ENCODE peak calls at places on chromosomes 16 and 17, in seven cellular contexts. J is GM12892, P is HepG2, V is SK-N-SH, Z is H1, K is GM12878, T is K562. O is an unnamed sample.

GRCh38 chr17:66948061-66948750 is 16.3 kb upstream of the CACNG4 start:
- DNase-seq in J (no peak), P (no peak), V (peak), Z (no peak), K (no peak), T (no peak), O (no peak)

GRCh38 chr16:75054556-75054947 is 55.7 kb downstream of the ZNRF1 start:
- DNase-seq in J (no peak), P (no peak), V (no peak), Z (no peak), K (no peak), T (no peak), O (no peak)

GRCh38 chr17:32610943-32611342 is 124.2 kb downstream of the CDK5R1 start:
- DNase-seq in J (no peak), P (no peak), V (no peak), Z (no peak), K (no peak), T (no peak), O (no peak)

GRCh38 chr17:31310877-31311276 is 3.0 kb downstream of the EVI2B start:
- DNase-seq in J (no peak), P (no peak), V (no peak), Z (no peak), K (no peak), T (no peak), O (no peak)

GRCh38 chr16:29030086-29030840 is 45.4 kb downstream of the LAT start:
- DNase-seq in J (no peak), P (no peak), V (no peak), Z (no peak), K (no peak), T (no peak), O (no peak)

GRCh38 chr17:67157732-67158639 is 87.0 kb downstream of the HELZ start:
- DNase-seq in J (no peak), P (peak), V (peak), Z (no peak), K (peak), T (peak), O (no peak)

GRCh38 chr17:35892091-35892637 is 12.0 kb upstream of the CCL5 start:
- DNase-seq in J (no peak), P (no peak), V (no peak), Z (no peak), K (no peak), T (no peak), O (no peak)

GRCh38 chr17:18161226-18162094 is 22.2 kb upstream of the ALKBH5 start:
- DNase-seq in J (peak), P (no peak), V (no peak), Z (no peak), K (peak), T (peak), O (peak)

GRCh38 chr17:8152981-8153549 is 861 bp upstream of the PER1 start:
- DNase-seq in J (no peak), P (no peak), V (no peak), Z (no peak), K (no peak), T (peak), O (no peak)

GRCh38 chr16:10078541-10078949 is 103.7 kb downstream of the GRIN2A start:
- DNase-seq in J (no peak), P (peak), V (peak), Z (peak), K (no peak), T (no peak), O (no peak)

GRCh38 chr17:80018917-80019651 is 16.6 kb downstream of the TBC1D16 start:
- DNase-seq in J (no peak), P (peak), V (peak), Z (no peak), K (no peak), T (no peak), O (no peak)

GRCh38 chr16:23510154-23510914 is at the start of gene GGA2:
- DNase-seq in J (peak), P (peak), V (peak), Z (no peak), K (no peak), T (peak), O (peak)

GRCh38 chr17:55140751-55141150 is 124.0 kb upstream of the HLF start:
- DNase-seq in J (no peak), P (no peak), V (no peak), Z (no peak), K (no peak), T (no peak), O (no peak)

GRCh38 chr17:18277076-18277475 is 16.6 kb downstream of the MIEF2 start:
- DNase-seq in J (no peak), P (no peak), V (no peak), Z (no peak), K (no peak), T (no peak), O (no peak)

GRCh38 chr17:78247304-78247703 is 15.9 kb downstream of the TMEM235 start:
- DNase-seq in J (no peak), P (no peak), V (no peak), Z (no peak), K (no peak), T (no peak), O (no peak)

GRCh38 chr16:81700780-81701165 is 78.3 kb upstream of the PLCG2 start:
- DNase-seq in J (no peak), P (no peak), V (no peak), Z (no peak), K (no peak), T (no peak), O (no peak)

GRCh38 chr17:6713130-6713917 is at the start of gene SLC13A5:
- DNase-seq in J (no peak), P (peak), V (peak), Z (peak), K (no peak), T (peak), O (peak)

GRCh38 chr17:47970725-47971511 is at the start of gene CDK5RAP3:
- DNase-seq in J (peak), P (peak), V (peak), Z (peak), K (peak), T (peak), O (peak)

GRCh38 chr17:45394913-45395568 is 37.6 kb downstream of the ARHGAP27 start:
- DNase-seq in J (peak), P (peak), V (peak), Z (peak), K (no peak), T (peak), O (peak)

GRCh38 chr16:84054916-84055315 is 12.3 kb upstream of the SLC38A8 start:
- DNase-seq in J (no peak), P (no peak), V (no peak), Z (no peak), K (no peak), T (no peak), O (no peak)

GRCh38 chr16:84617068-84617630 is 729 bp downstream of the COTL1 start:
- DNase-seq in J (peak), P (no peak), V (peak), Z (no peak), K (no peak), T (peak), O (no peak)

GRCh38 chr17:50350733-50351132 is 4.8 kb downstream of the XYLT2 start:
- DNase-seq in J (no peak), P (no peak), V (no peak), Z (no peak), K (no peak), T (no peak), O (no peak)

GRCh38 chr17:27810211-27810901 is 10.0 kb upstream of the NOS2 start:
- DNase-seq in J (peak), P (no peak), V (no peak), Z (no peak), K (peak), T (no peak), O (peak)

GRCh38 chr16:14496786-14497185 is 133.3 kb downstream of the PARN start:
- DNase-seq in J (no peak), P (no peak), V (no peak), Z (no peak), K (no peak), T (no peak), O (no peak)

GRCh38 chr16:58882292-58882691 is 148.2 kb upstream of the GOT2 start:
- DNase-seq in J (peak), P (no peak), V (no peak), Z (no peak), K (peak), T (no peak), O (peak)

GRCh38 chr17:71234349-71234748 is 886.5 kb upstream of the SOX9 start:
- DNase-seq in J (no peak), P (no peak), V (no peak), Z (no peak), K (no peak), T (no peak), O (no peak)

GRCh38 chr16:50067290-50067853 is 1.6 kb downstream of the HEATR3 start:
- DNase-seq in J (no peak), P (peak), V (peak), Z (no peak), K (no peak), T (peak), O (peak)

GRCh38 chr16:15847621-15848175 is 9.1 kb downstream of the MYH11 start:
- DNase-seq in J (no peak), P (no peak), V (no peak), Z (no peak), K (no peak), T (no peak), O (no peak)

GRCh38 chr17:81950501-81950900 is 3.5 kb upstream of the MYADML2 start:
- DNase-seq in J (no peak), P (no peak), V (no peak), Z (no peak), K (no peak), T (no peak), O (no peak)

GRCh38 chr17:81944858-81945257 is 2.2 kb downstream of the MYADML2 start:
- DNase-seq in J (no peak), P (no peak), V (no peak), Z (no peak), K (no peak), T (no peak), O (no peak)

GRCh38 chr17:81951785-81952684 is 5.0 kb upstream of the MYADML2 start:
- DNase-seq in J (no peak), P (peak), V (no peak), Z (no peak), K (no peak), T (no peak), O (no peak)

GRCh38 chr17:81948635-81949378 is 1.8 kb upstream of the MYADML2 start:
- DNase-seq in J (no peak), P (no peak), V (no peak), Z (no peak), K (no peak), T (no peak), O (no peak)

DNA sequence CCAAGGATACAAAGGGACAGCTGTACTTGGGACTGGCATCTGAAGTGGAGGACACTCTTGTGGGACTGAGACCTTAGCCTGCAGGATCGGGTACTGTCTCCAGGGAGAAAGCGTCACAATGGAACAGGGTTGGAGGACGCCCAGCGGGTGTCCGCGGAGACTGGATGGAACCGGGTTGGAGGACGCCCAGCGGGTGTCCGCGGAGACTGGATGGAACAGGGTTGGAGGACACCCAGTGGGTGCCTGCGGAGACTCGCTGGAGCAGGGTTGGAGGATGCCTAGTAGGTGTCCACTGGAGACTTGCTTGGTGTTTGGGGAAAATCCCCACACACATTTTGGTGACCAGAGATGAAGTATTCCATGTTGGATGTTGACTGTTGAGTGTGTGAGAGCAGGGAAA is at the start of gene MYADML2:
- DNase-seq in J (no peak), P (no peak), V (no peak), Z (no peak), K (no peak), T (peak), O (no peak)
- TF ChIP-seq TAF1 in J (no peak), P (no peak), V (no peak), Z (no peak), K (no peak), T (no peak), O (no peak)

DNA sequence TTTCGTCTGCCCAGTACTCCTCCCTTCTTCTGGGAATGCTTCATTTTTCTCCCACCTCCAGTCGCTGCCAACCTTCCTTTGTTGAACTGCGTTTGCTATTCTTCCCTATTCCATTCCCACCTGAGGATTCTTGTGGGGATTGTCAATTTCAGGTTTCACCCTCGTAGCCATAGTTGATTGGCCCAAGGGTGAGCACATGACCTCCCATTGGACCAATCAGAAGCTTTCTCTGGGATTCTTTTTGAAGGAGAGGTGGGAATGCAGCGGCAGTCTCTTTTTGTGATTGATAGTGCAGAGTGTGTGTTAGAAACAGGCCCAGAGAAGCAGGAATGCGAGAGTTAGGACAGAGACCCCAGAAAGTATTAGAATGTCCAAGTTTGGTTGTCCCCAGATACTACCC is 49.1 kb upstream of the GPRC5B start:
- DNase-seq in J (no peak), P (no peak), V (no peak), Z (no peak), K (no peak), T (no peak), O (no peak)
- TF ChIP-seq TAF1 in J (no peak), P (no peak), V (no peak), Z (no peak), K (no peak), T (no peak), O (no peak)

DNA sequence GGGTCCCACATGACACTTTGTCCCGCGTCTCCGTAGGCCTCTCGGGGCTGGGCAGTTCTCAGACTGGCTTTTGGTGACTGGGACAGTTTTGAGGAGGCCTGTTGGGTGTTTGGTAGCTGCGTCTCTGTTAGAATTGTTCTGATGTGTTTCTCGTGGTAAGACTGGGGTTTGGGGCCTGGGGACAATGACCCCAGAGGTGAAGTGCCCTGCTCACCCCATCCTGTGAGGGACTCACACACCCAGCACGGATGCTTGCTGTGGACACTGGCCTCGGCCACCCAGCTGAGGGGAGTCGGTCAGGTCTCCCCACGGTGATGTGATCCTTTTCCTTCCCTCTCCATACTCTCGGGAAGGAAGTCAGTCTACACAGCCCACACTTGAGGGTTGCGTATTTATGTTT is 50.3 kb downstream of the METRNL start:
- DNase-seq in J (no peak), P (no peak), V (no peak), Z (no peak), K (no peak), T (no peak), O (no peak)
- TF ChIP-seq TAF1 in J (no peak), P (no peak), V (no peak), Z (no peak), K (no peak), T (no peak), O (no peak)

GRCh38 chr17:1643293-1643998 is 2.1 kb downstream of the SCARF1 start:
- DNase-seq in J (peak), P (no peak), V (peak), Z (no peak), K (no peak), T (no peak), O (peak)
- TF ChIP-seq TAF1 in J (no peak), P (no peak), V (no peak), Z (peak), K (no peak), T (no peak), O (no peak)

GRCh38 chr17:16491703-16492612 is at the start of gene LRRC75A:
- DNase-seq in J (peak), P (no peak), V (peak), Z (no peak), K (no peak), T (peak), O (peak)
- TF ChIP-seq TAF1 in J (no peak), P (no peak), V (no peak), Z (no peak), K (no peak), T (no peak), O (no peak)

DNA sequence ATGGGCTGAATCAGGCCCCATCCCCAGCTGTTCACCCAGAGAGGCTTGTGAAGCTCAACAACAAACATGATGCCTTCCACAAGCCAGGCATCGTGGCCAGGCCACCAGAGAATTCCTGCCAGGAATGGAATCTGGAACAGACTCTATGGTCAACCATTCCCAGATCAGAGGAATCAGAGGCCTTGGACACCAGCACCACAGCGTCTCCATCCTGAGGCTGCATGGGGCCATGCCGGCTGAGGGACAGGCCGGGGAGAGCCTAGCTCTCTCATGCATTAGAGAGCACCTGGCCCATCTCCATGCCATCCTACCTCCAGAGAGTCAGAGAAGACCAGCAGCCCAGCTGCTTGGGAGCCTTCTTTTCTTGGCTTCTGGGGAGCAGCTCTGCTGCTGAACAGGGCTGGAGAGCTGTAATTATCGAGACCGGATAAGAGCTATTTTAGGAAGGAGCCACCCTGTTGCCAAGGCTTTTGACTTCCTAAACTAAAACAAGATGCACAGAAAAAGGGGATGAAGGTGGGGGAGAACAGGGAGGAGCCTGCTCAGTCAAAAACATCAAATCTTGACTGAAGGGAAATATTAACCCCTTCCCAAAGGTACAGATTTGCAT is 24.5 kb upstream of the MTMR4 start:
- DNase-seq in J (no peak), P (no peak), V (no peak), Z (no peak), K (no peak), T (no peak), O (no peak)
- TF ChIP-seq TAF1 in J (no peak), P (no peak), V (no peak), Z (no peak), K (no peak), T (no peak), O (no peak)

GRCh38 chr16:53629607-53630312 is 73.9 kb downstream of the RPGRIP1L start:
- DNase-seq in J (no peak), P (peak), V (no peak), Z (no peak), K (no peak), T (no peak), O (no peak)
- TF ChIP-seq TAF1 in J (no peak), P (no peak), V (no peak), Z (no peak), K (no peak), T (no peak), O (no peak)

DNA sequence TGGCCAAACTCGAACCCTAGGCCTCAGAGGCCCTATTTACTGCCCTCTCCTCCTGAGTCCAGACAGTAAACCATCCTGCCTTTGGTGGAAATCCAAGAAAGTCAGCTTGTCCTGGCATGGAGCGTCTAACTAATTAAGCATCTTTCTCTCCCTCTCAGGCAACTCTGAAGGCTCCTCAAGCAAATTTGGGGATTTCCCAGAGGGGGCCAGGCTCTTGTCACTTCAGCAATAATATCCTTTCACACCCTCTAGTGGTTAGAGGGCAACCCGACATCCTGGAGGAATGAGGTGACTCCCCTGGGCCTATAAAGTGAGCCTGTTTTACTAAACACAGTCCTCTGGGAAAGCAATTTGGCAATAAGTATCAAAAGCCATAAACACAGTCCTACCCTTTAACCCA is 60.4 kb downstream of the NOG start:
- DNase-seq in J (no peak), P (peak), V (peak), Z (no peak), K (peak), T (peak), O (no peak)
- TF ChIP-seq TAF1 in J (no peak), P (no peak), V (no peak), Z (no peak), K (no peak), T (no peak), O (no peak)

GRCh38 chr17:39213852-39214251 is 11.9 kb downstream of the STAC2 start:
- DNase-seq in J (no peak), P (no peak), V (no peak), Z (no peak), K (no peak), T (no peak), O (no peak)
- TF ChIP-seq TAF1 in J (no peak), P (no peak), V (no peak), Z (no peak), K (no peak), T (no peak), O (no peak)

GRCh38 chr17:59890720-59891119 is 2.0 kb downstream of the TUBD1 start:
- DNase-seq in J (no peak), P (peak), V (no peak), Z (no peak), K (no peak), T (peak), O (no peak)
- TF ChIP-seq TAF1 in J (no peak), P (no peak), V (no peak), Z (no peak), K (no peak), T (no peak), O (no peak)

O was measured in GM12891.